ENCODE peak calls at places on chromosomes 13 and 19, in five cellular contexts. One of them, this sample, is unnamed.

GRCh38 chr13:100648354-100648753 is 26.2 kb downstream of the TMTC4 start:
- DNase-seq in stimulated activated CD4-positive, alpha-beta T cell treated with anti-CD3 and anti-CD28 coated beads, Interleukin-15, amount 100 ng/mL, for 1 hour: no peak
- DNase-seq in AG04449: no peak
- DNase-seq in activated CD4-positive, alpha-beta memory T cell treated with anti-CD3 and anti-CD28 coated beads, Interleukin-2, amount 10 ng/mL, durations not matched to agents 7 days and 5 days: no peak
- DNase-seq in neuronal stem cell: no peak
- DNase-seq in this sample: no peak

GRCh38 chr19:40278361-40279045 is 6.6 kb downstream of the AKT2 start:
- DNase-seq in stimulated activated CD4-positive, alpha-beta T cell treated with anti-CD3 and anti-CD28 coated beads, Interleukin-15, amount 100 ng/mL, for 1 hour: no peak
- DNase-seq in AG04449: no peak
- DNase-seq in activated CD4-positive, alpha-beta memory T cell treated with anti-CD3 and anti-CD28 coated beads, Interleukin-2, amount 10 ng/mL, durations not matched to agents 7 days and 5 days: no peak
- DNase-seq in neuronal stem cell: no peak
- DNase-seq in this sample: no peak

GRCh38 chr13:31350560-31350959 is 150.8 kb downstream of the B3GLCT start:
- DNase-seq in stimulated activated CD4-positive, alpha-beta T cell treated with anti-CD3 and anti-CD28 coated beads, Interleukin-15, amount 100 ng/mL, for 1 hour: no peak
- DNase-seq in AG04449: no peak
- DNase-seq in activated CD4-positive, alpha-beta memory T cell treated with anti-CD3 and anti-CD28 coated beads, Interleukin-2, amount 10 ng/mL, durations not matched to agents 7 days and 5 days: no peak
- DNase-seq in neuronal stem cell: no peak
- DNase-seq in this sample: no peak

GRCh38 chr19:6803036-6803404 is 30.5 kb downstream of the VAV1 start:
- DNase-seq in stimulated activated CD4-positive, alpha-beta T cell treated with anti-CD3 and anti-CD28 coated beads, Interleukin-15, amount 100 ng/mL, for 1 hour: no peak
- DNase-seq in AG04449: no peak
- DNase-seq in activated CD4-positive, alpha-beta memory T cell treated with anti-CD3 and anti-CD28 coated beads, Interleukin-2, amount 10 ng/mL, durations not matched to agents 7 days and 5 days: no peak
- DNase-seq in neuronal stem cell: no peak
- DNase-seq in this sample: no peak

GRCh38 chr13:106355866-106356265 is 179.6 kb downstream of the EFNB2 start:
- DNase-seq in stimulated activated CD4-positive, alpha-beta T cell treated with anti-CD3 and anti-CD28 coated beads, Interleukin-15, amount 100 ng/mL, for 1 hour: no peak
- DNase-seq in AG04449: no peak
- DNase-seq in activated CD4-positive, alpha-beta memory T cell treated with anti-CD3 and anti-CD28 coated beads, Interleukin-2, amount 10 ng/mL, durations not matched to agents 7 days and 5 days: no peak
- DNase-seq in neuronal stem cell: no peak
- DNase-seq in this sample: no peak

GRCh38 chr19:28314771-28315170 is 898.2 kb downstream of the UQCRFS1 start:
- DNase-seq in stimulated activated CD4-positive, alpha-beta T cell treated with anti-CD3 and anti-CD28 coated beads, Interleukin-15, amount 100 ng/mL, for 1 hour: no peak
- DNase-seq in AG04449: no peak
- DNase-seq in activated CD4-positive, alpha-beta memory T cell treated with anti-CD3 and anti-CD28 coated beads, Interleukin-2, amount 10 ng/mL, durations not matched to agents 7 days and 5 days: no peak
- DNase-seq in neuronal stem cell: no peak
- DNase-seq in this sample: no peak

GRCh38 chr13:34611678-34612077 is 330.4 kb upstream of the NBEA start:
- DNase-seq in stimulated activated CD4-positive, alpha-beta T cell treated with anti-CD3 and anti-CD28 coated beads, Interleukin-15, amount 100 ng/mL, for 1 hour: no peak
- DNase-seq in AG04449: no peak
- DNase-seq in activated CD4-positive, alpha-beta memory T cell treated with anti-CD3 and anti-CD28 coated beads, Interleukin-2, amount 10 ng/mL, durations not matched to agents 7 days and 5 days: no peak
- DNase-seq in neuronal stem cell: peak; percentile 9
- DNase-seq in this sample: no peak

GRCh38 chr19:48859711-48860572 is 8.5 kb downstream of the PLEKHA4 start:
- DNase-seq in stimulated activated CD4-positive, alpha-beta T cell treated with anti-CD3 and anti-CD28 coated beads, Interleukin-15, amount 100 ng/mL, for 1 hour: no peak
- DNase-seq in AG04449: no peak
- DNase-seq in activated CD4-positive, alpha-beta memory T cell treated with anti-CD3 and anti-CD28 coated beads, Interleukin-2, amount 10 ng/mL, durations not matched to agents 7 days and 5 days: no peak
- DNase-seq in neuronal stem cell: no peak
- DNase-seq in this sample: peak; percentile 85

GRCh38 chr19:55580628-55581144 is at the start of gene ZNF579:
- DNase-seq in stimulated activated CD4-positive, alpha-beta T cell treated with anti-CD3 and anti-CD28 coated beads, Interleukin-15, amount 100 ng/mL, for 1 hour: peak; percentile 45
- DNase-seq in AG04449: no peak
- DNase-seq in activated CD4-positive, alpha-beta memory T cell treated with anti-CD3 and anti-CD28 coated beads, Interleukin-2, amount 10 ng/mL, durations not matched to agents 7 days and 5 days: peak; percentile 75
- DNase-seq in neuronal stem cell: peak; percentile 77
- DNase-seq in this sample: peak; percentile 90

GRCh38 chr19:10817291-10818038 is 18.5 kb downstream of the TMED1 start:
- DNase-seq in stimulated activated CD4-positive, alpha-beta T cell treated with anti-CD3 and anti-CD28 coated beads, Interleukin-15, amount 100 ng/mL, for 1 hour: no peak
- DNase-seq in AG04449: peak; percentile 90
- DNase-seq in activated CD4-positive, alpha-beta memory T cell treated with anti-CD3 and anti-CD28 coated beads, Interleukin-2, amount 10 ng/mL, durations not matched to agents 7 days and 5 days: no peak
- DNase-seq in neuronal stem cell: no peak
- DNase-seq in this sample: peak; percentile 44

GRCh38 chr13:47934371-47934770 is 66.7 kb downstream of the SUCLA2 start:
- DNase-seq in stimulated activated CD4-positive, alpha-beta T cell treated with anti-CD3 and anti-CD28 coated beads, Interleukin-15, amount 100 ng/mL, for 1 hour: no peak
- DNase-seq in AG04449: no peak
- DNase-seq in activated CD4-positive, alpha-beta memory T cell treated with anti-CD3 and anti-CD28 coated beads, Interleukin-2, amount 10 ng/mL, durations not matched to agents 7 days and 5 days: no peak
- DNase-seq in neuronal stem cell: no peak
- DNase-seq in this sample: no peak

GRCh38 chr13:100347941-100348340 is 240.6 kb downstream of the GGACT start:
- DNase-seq in stimulated activated CD4-positive, alpha-beta T cell treated with anti-CD3 and anti-CD28 coated beads, Interleukin-15, amount 100 ng/mL, for 1 hour: no peak
- DNase-seq in AG04449: no peak
- DNase-seq in activated CD4-positive, alpha-beta memory T cell treated with anti-CD3 and anti-CD28 coated beads, Interleukin-2, amount 10 ng/mL, durations not matched to agents 7 days and 5 days: no peak
- DNase-seq in neuronal stem cell: no peak
- DNase-seq in this sample: no peak

GRCh38 chr19:43719918-43720317 is 4.0 kb downstream of the IRGC start:
- DNase-seq in stimulated activated CD4-positive, alpha-beta T cell treated with anti-CD3 and anti-CD28 coated beads, Interleukin-15, amount 100 ng/mL, for 1 hour: no peak
- DNase-seq in AG04449: no peak
- DNase-seq in activated CD4-positive, alpha-beta memory T cell treated with anti-CD3 and anti-CD28 coated beads, Interleukin-2, amount 10 ng/mL, durations not matched to agents 7 days and 5 days: no peak
- DNase-seq in neuronal stem cell: no peak
- DNase-seq in this sample: no peak

GRCh38 chr19:40831502-40832430 is 18.5 kb downstream of the CYP2A6 start:
- DNase-seq in stimulated activated CD4-positive, alpha-beta T cell treated with anti-CD3 and anti-CD28 coated beads, Interleukin-15, amount 100 ng/mL, for 1 hour: no peak
- DNase-seq in AG04449: peak; percentile 97
- DNase-seq in activated CD4-positive, alpha-beta memory T cell treated with anti-CD3 and anti-CD28 coated beads, Interleukin-2, amount 10 ng/mL, durations not matched to agents 7 days and 5 days: no peak
- DNase-seq in neuronal stem cell: no peak
- DNase-seq in this sample: no peak

GRCh38 chr13:28273919-28274318 is 135.6 kb downstream of the PAN3 start:
- DNase-seq in stimulated activated CD4-positive, alpha-beta T cell treated with anti-CD3 and anti-CD28 coated beads, Interleukin-15, amount 100 ng/mL, for 1 hour: no peak
- DNase-seq in AG04449: no peak
- DNase-seq in activated CD4-positive, alpha-beta memory T cell treated with anti-CD3 and anti-CD28 coated beads, Interleukin-2, amount 10 ng/mL, durations not matched to agents 7 days and 5 days: no peak
- DNase-seq in neuronal stem cell: no peak
- DNase-seq in this sample: no peak

GRCh38 chr19:40756502-40757110 is 5.6 kb downstream of the SNRPA start:
- DNase-seq in stimulated activated CD4-positive, alpha-beta T cell treated with anti-CD3 and anti-CD28 coated beads, Interleukin-15, amount 100 ng/mL, for 1 hour: no peak
- DNase-seq in AG04449: no peak
- DNase-seq in activated CD4-positive, alpha-beta memory T cell treated with anti-CD3 and anti-CD28 coated beads, Interleukin-2, amount 10 ng/mL, durations not matched to agents 7 days and 5 days: peak; percentile 43
- DNase-seq in neuronal stem cell: no peak
- DNase-seq in this sample: no peak

GRCh38 chr13:31477961-31478360 is 261.4 kb upstream of the RXFP2 start:
- DNase-seq in stimulated activated CD4-positive, alpha-beta T cell treated with anti-CD3 and anti-CD28 coated beads, Interleukin-15, amount 100 ng/mL, for 1 hour: no peak
- DNase-seq in AG04449: peak; percentile 88
- DNase-seq in activated CD4-positive, alpha-beta memory T cell treated with anti-CD3 and anti-CD28 coated beads, Interleukin-2, amount 10 ng/mL, durations not matched to agents 7 days and 5 days: no peak
- DNase-seq in neuronal stem cell: no peak
- DNase-seq in this sample: no peak

GRCh38 chr13:99406799-99407201 is 94.5 kb upstream of the TM9SF2 start:
- DNase-seq in stimulated activated CD4-positive, alpha-beta T cell treated with anti-CD3 and anti-CD28 coated beads, Interleukin-15, amount 100 ng/mL, for 1 hour: no peak
- DNase-seq in AG04449: no peak
- DNase-seq in activated CD4-positive, alpha-beta memory T cell treated with anti-CD3 and anti-CD28 coated beads, Interleukin-2, amount 10 ng/mL, durations not matched to agents 7 days and 5 days: no peak
- DNase-seq in neuronal stem cell: no peak
- DNase-seq in this sample: no peak

GRCh38 chr19:17404015-17404414 is 1.4 kb downstream of the BST2 start:
- DNase-seq in stimulated activated CD4-positive, alpha-beta T cell treated with anti-CD3 and anti-CD28 coated beads, Interleukin-15, amount 100 ng/mL, for 1 hour: no peak
- DNase-seq in AG04449: no peak
- DNase-seq in activated CD4-positive, alpha-beta memory T cell treated with anti-CD3 and anti-CD28 coated beads, Interleukin-2, amount 10 ng/mL, durations not matched to agents 7 days and 5 days: peak; percentile 27
- DNase-seq in neuronal stem cell: no peak
- DNase-seq in this sample: no peak

GRCh38 chr19:17079710-17080440 is 4.3 kb downstream of the MYO9B start:
- DNase-seq in stimulated activated CD4-positive, alpha-beta T cell treated with anti-CD3 and anti-CD28 coated beads, Interleukin-15, amount 100 ng/mL, for 1 hour: peak; percentile 44
- DNase-seq in AG04449: peak; percentile 95
- DNase-seq in activated CD4-positive, alpha-beta memory T cell treated with anti-CD3 and anti-CD28 coated beads, Interleukin-2, amount 10 ng/mL, durations not matched to agents 7 days and 5 days: peak; percentile 81
- DNase-seq in neuronal stem cell: peak; percentile 37
- DNase-seq in this sample: no peak

GRCh38 chr13:44211286-44211685 is 162.3 kb upstream of the SERP2 start:
- DNase-seq in stimulated activated CD4-positive, alpha-beta T cell treated with anti-CD3 and anti-CD28 coated beads, Interleukin-15, amount 100 ng/mL, for 1 hour: no peak
- DNase-seq in AG04449: no peak
- DNase-seq in activated CD4-positive, alpha-beta memory T cell treated with anti-CD3 and anti-CD28 coated beads, Interleukin-2, amount 10 ng/mL, durations not matched to agents 7 days and 5 days: no peak
- DNase-seq in neuronal stem cell: no peak
- DNase-seq in this sample: no peak

GRCh38 chr19:15769586-15769985 is 17.9 kb upstream of the OR10H5 start:
- DNase-seq in stimulated activated CD4-positive, alpha-beta T cell treated with anti-CD3 and anti-CD28 coated beads, Interleukin-15, amount 100 ng/mL, for 1 hour: no peak
- DNase-seq in AG04449: no peak
- DNase-seq in activated CD4-positive, alpha-beta memory T cell treated with anti-CD3 and anti-CD28 coated beads, Interleukin-2, amount 10 ng/mL, durations not matched to agents 7 days and 5 days: no peak
- DNase-seq in neuronal stem cell: no peak
- DNase-seq in this sample: no peak

This sample was measured in left lung.